ENCODE peak calls at places on chromosomes 12 and 14, in nine cellular contexts. H is lower lobe of right lung, X is H7, V is body of pancreas, O is lung, F is fibroblast of the aortic adventitia, G is psoas muscle, Q is AG09309, M is mesendoderm. R is an unnamed sample.

GRCh38 chr14:73026243-73026844 is 562 bp downstream of the ZFYVE1 start:
- DNase-seq in H (no peak), X (peak; percentile 25), V (no peak), O (no peak), F (no peak), G (no peak), Q (no peak), M (no peak), R (no peak)

GRCh38 chr12:116601524-116601923 is 42.3 kb downstream of the MAP1LC3B2 start:
- DNase-seq in H (no peak), X (no peak), V (no peak), O (no peak), F (peak; percentile 34), G (no peak), Q (no peak), M (no peak), R (no peak)

GRCh38 chr14:71103662-71104484 is 196.6 kb downstream of the PCNX1 start:
- DNase-seq in H (no peak), X (peak; percentile 37), V (no peak), O (no peak), F (peak; percentile 86), G (no peak), Q (no peak), M (peak; percentile 59), R (no peak)

GRCh38 chr12:795305-795704 is 42.9 kb downstream of the WNK1 start:
- DNase-seq in H (no peak), X (no peak), V (no peak), O (no peak), F (no peak), G (no peak), Q (no peak), M (peak; percentile 24), R (no peak)

GRCh38 chr12:109861689-109862314 is 18.5 kb downstream of the GLTP start:
- DNase-seq in H (no peak), X (no peak), V (no peak), O (no peak), F (no peak), G (no peak), Q (no peak), M (no peak), R (no peak)

GRCh38 chr12:128727461-128727860 is 96.3 kb downstream of the SLC15A4 start:
- DNase-seq in H (no peak), X (no peak), V (no peak), O (no peak), F (no peak), G (no peak), Q (no peak), M (no peak), R (peak; percentile 29)

GRCh38 chr12:62886796-62887195 is 48.2 kb downstream of the PPM1H start:
- DNase-seq in H (no peak), X (no peak), V (no peak), O (no peak), F (no peak), G (no peak), Q (no peak), M (no peak), R (no peak)

GRCh38 chr12:111767362-111768158 is 827 bp downstream of the ALDH2 start:
- DNase-seq in H (no peak), X (peak; percentile 70), V (no peak), O (no peak), F (peak; percentile 37), G (no peak), Q (no peak), M (peak; percentile 63), R (no peak)

GRCh38 chr14:58923751-58924405 is 264.6 kb upstream of the DAAM1 start:
- DNase-seq in H (no peak), X (no peak), V (no peak), O (no peak), F (no peak), G (no peak), Q (no peak), M (peak; percentile 73), R (no peak)
- H3K4me3 ChIP-seq in H (no peak overlapping the region), X (no peak overlapping the region), V (no peak overlapping the region), O (no peak overlapping the region), F (no peak overlapping the region), G (no peak overlapping the region), Q (no peak overlapping the region), M (no peak overlapping the region), R (no peak overlapping the region)

GRCh38 chr12:91183565-91183964 is 948 bp upstream of the DCN start:
- DNase-seq in H (no peak), X (no peak), V (no peak), O (no peak), F (no peak), G (no peak), Q (no peak), M (no peak), R (no peak)

GRCh38 chr12:91185437-91185836 is 2.8 kb upstream of the DCN start:
- DNase-seq in H (no peak), X (no peak), V (no peak), O (no peak), F (no peak), G (no peak), Q (no peak), M (no peak), R (no peak)

GRCh38 chr12:91181053-91181452 is 1.6 kb downstream of the DCN start:
- DNase-seq in H (no peak), X (no peak), V (no peak), O (no peak), F (peak; percentile 60), G (no peak), Q (no peak), M (no peak), R (no peak)

GRCh38 chr12:91180577-91180976 is 2.0 kb downstream of the DCN start:
- DNase-seq in H (no peak), X (no peak), V (no peak), O (no peak), F (peak; percentile 90), G (no peak), Q (peak; percentile 82), M (no peak), R (no peak)

DNA sequence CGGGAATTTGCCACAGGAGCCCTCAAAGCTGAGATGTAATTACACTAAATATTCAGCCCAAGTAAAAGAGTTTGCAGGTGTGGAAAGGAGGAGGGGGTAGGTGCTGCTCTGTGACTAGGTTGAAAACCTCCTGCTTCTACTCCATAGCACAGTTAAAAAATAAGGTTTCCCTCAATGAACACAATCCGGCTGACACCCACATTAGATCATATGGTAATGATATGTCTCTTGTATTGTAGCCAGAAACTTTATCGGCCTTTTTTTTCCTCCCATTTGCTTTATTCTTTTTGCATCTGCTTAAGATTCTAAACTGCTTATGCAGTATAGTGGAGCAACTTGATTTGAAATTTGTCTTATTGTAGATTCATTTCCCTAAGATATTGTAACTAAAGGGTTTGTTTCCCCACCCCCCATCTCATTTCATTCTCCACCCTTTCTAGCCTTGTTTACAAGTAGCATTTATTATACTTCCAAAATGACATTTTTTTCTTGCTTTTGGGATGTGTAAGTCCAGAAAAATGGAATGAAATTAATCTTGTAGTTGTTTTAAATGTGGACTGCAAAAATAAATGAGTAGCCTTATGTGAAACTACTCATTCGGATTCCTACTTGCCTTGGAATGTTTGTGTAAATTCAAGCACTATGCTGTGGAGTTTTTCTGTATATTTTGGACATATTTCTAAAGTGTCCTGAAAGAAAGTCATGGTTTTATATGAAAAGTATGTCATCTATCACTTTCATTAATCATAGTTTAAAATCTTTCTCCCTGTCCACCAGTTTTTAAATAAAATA is at the start of gene DCN:
- DNase-seq in H (no peak), X (no peak), V (no peak), O (no peak), F (peak; percentile 71), G (no peak), Q (no peak), M (no peak), R (no peak)
- H3K4me3 ChIP-seq in H (peak within 1 kb of the TSS; percentile 43), X (no peak within 1 kb of the TSS), V (no peak within 1 kb of the TSS), O (no peak within 1 kb of the TSS), F (peak within 1 kb of the TSS; percentile 72), G (peak within 1 kb of the TSS; percentile 45), Q (peak within 1 kb of the TSS; percentile 45), M (no peak within 1 kb of the TSS), R (no peak within 1 kb of the TSS)

DNA sequence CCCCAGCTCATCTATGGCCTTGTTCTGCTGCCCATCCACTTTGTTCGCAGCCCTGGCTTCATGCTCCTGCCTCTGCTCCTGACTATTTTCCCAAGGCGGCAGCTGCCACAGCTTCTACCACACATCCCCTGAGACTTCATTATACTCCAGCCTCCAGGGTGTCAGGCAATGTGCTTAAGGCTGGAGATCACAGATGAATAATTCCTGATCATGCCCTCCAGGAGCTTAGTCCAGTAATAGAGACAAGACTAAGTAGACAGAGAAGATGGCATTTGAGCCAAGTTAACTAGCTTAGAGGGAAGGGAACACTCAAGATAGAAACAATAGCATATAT is 7.1 kb downstream of the TAPBPL start:
- DNase-seq in H (no peak), X (no peak), V (no peak), O (no peak), F (no peak), G (no peak), Q (no peak), M (no peak), R (no peak)
- H3K4me3 ChIP-seq in H (no peak overlapping the region), X (no peak overlapping the region), V (no peak overlapping the region), O (no peak overlapping the region), F (no peak overlapping the region), G (no peak overlapping the region), Q (no peak overlapping the region), M (no peak overlapping the region), R (no peak overlapping the region)

GRCh38 chr12:12004524-12004923 is 66.2 kb upstream of the BCL2L14 start:
- DNase-seq in H (no peak), X (no peak), V (no peak), O (no peak), F (no peak), G (no peak), Q (no peak), M (no peak), R (no peak)

GRCh38 chr12:12007713-12008231 is 63.0 kb upstream of the BCL2L14 start:
- DNase-seq in H (no peak), X (no peak), V (no peak), O (no peak), F (no peak), G (no peak), Q (no peak), M (no peak), R (no peak)

GRCh38 chr12:12008931-12009611 is 61.7 kb upstream of the BCL2L14 start:
- DNase-seq in H (no peak), X (peak; percentile 83), V (no peak), O (peak; percentile 62), F (no peak), G (no peak), Q (no peak), M (peak; percentile 92), R (no peak)

GRCh38 chr12:12008232-12008850 is 62.4 kb upstream of the BCL2L14 start:
- DNase-seq in H (no peak), X (peak; percentile 66), V (no peak), O (no peak), F (no peak), G (no peak), Q (no peak), M (no peak), R (no peak)

DNA sequence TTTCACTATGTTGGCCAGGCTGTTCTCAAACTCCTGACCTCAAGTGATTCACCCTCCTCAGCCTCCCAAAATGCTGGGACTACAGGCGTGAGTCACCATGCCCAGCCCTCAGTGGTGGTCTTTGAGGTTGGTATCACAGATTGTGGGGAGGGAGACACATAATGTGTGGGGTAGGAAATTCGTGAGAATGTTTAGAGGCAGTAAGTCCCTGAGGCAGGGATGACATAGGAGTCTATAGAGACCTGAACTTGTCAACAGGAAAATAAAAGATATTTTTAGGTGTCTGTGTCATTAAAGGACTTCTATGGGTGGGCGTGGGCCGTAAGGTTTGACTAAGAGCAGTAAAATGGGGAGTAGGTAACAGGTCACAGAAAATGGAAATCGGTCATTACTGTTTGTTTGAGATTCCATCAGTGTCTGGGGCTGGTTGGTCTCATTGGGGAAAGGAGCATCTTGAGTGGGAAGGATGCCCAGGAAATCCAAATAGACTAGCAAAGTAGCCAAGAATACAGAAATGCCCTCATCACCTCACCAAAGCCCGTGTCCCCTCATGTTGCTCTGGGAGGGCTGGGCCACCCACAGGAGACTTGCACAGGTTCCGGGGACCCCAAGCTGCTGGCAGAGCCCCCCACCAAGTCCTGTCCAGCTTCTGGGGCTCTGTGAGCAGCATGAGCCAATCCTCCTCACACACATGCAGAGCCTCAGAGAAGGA is 63.6 kb upstream of the BCL2L14 start:
- DNase-seq in H (no peak), X (no peak), V (no peak), O (no peak), F (no peak), G (no peak), Q (no peak), M (no peak), R (no peak)
- H3K4me3 ChIP-seq in H (no peak overlapping the region), X (no peak overlapping the region), V (no peak overlapping the region), O (no peak overlapping the region), F (no peak overlapping the region), G (no peak overlapping the region), Q (no peak overlapping the region), M (no peak overlapping the region), R (no peak overlapping the region)

R was measured in lower leg skin.